ENCODE peak calls at places on chromosomes 1 and 21, in ten cellular contexts. C, A, H, E, D, N, F, Y, M and V are unnamed samples.

GRCh38 chr1:232012773-232013386 is 386.3 kb downstream of the DISC1 start:
- DNase-seq in C (no peak), A (peak), H (peak), E (no peak), D (peak), N (no peak), F (no peak), Y (no peak), M (peak), V (no peak)

GRCh38 chr1:38941527-38942019 is at the start of gene RHBDL2:
- DNase-seq in C (no peak), A (peak), H (no peak), E (peak), D (peak), N (peak), F (peak), Y (no peak), M (peak), V (no peak)

GRCh38 chr1:100006688-100007087 is 36.9 kb downstream of the SLC35A3 start:
- DNase-seq in C (no peak), A (no peak), H (no peak), E (no peak), D (no peak), N (no peak), F (no peak), Y (no peak), M (no peak), V (no peak)

GRCh38 chr1:25774921-25775774 is 24.8 kb upstream of the SELENON start:
- DNase-seq in C (no peak), A (no peak), H (peak), E (peak), D (no peak), N (no peak), F (no peak), Y (no peak), M (peak), V (peak)

GRCh38 chr1:156910309-156910782 is 10.1 kb upstream of the LRRC71 start:
- DNase-seq in C (peak), A (no peak), H (peak), E (peak), D (no peak), N (no peak), F (no peak), Y (no peak), M (peak), V (peak)

GRCh38 chr1:45395051-45395450 is 54.8 kb upstream of the MUTYH start:
- DNase-seq in C (no peak), A (no peak), H (no peak), E (no peak), D (peak), N (no peak), F (no peak), Y (no peak), M (no peak), V (no peak)

GRCh38 chr1:155003227-155003765 is 694 bp downstream of the ZBTB7B start:
- DNase-seq in C (peak), A (peak), H (no peak), E (peak), D (no peak), N (no peak), F (no peak), Y (no peak), M (peak), V (no peak)

GRCh38 chr1:63799324-63799723 is 25.5 kb downstream of the ROR1 start:
- DNase-seq in C (no peak), A (no peak), H (no peak), E (no peak), D (no peak), N (no peak), F (no peak), Y (no peak), M (no peak), V (no peak)

GRCh38 chr21:31446206-31446900 is 102.3 kb upstream of the TIAM1 start:
- DNase-seq in C (no peak), A (no peak), H (no peak), E (no peak), D (no peak), N (no peak), F (no peak), Y (no peak), M (no peak), V (no peak)

GRCh38 chr21:45640001-45640887 is 3.3 kb upstream of the PCBP3 start:
- DNase-seq in C (no peak), A (no peak), H (peak), E (no peak), D (no peak), N (no peak), F (no peak), Y (no peak), M (no peak), V (no peak)

GRCh38 chr1:203860396-203860951 is 925 bp upstream of the SNRPE start:
- DNase-seq in C (no peak), A (peak), H (no peak), E (no peak), D (peak), N (no peak), F (peak), Y (no peak), M (peak), V (no peak)

GRCh38 chr1:53732912-53733317 is 6.0 kb downstream of the GLIS1 start:
- DNase-seq in C (no peak), A (no peak), H (no peak), E (no peak), D (no peak), N (no peak), F (no peak), Y (peak), M (no peak), V (no peak)

GRCh38 chr1:21573971-21574458 is 64.8 kb downstream of the ALPL start:
- DNase-seq in C (peak), A (peak), H (peak), E (peak), D (peak), N (no peak), F (peak), Y (peak), M (peak), V (peak)

GRCh38 chr21:29496337-29496736 is 197.6 kb downstream of the BACH1 start:
- DNase-seq in C (no peak), A (no peak), H (no peak), E (no peak), D (no peak), N (no peak), F (no peak), Y (no peak), M (no peak), V (no peak)

GRCh38 chr1:173239058-173239457 is 31.9 kb upstream of the TNFSF4 start:
- DNase-seq in C (no peak), A (no peak), H (no peak), E (no peak), D (no peak), N (no peak), F (no peak), Y (no peak), M (no peak), V (no peak)

GRCh38 chr1:58035523-58035922 is 511.0 kb downstream of the OMA1 start:
- DNase-seq in C (peak), A (no peak), H (peak), E (no peak), D (peak), N (no peak), F (peak), Y (no peak), M (no peak), V (no peak)

GRCh38 chr1:45299981-45300668 is 26.6 kb upstream of the HPDL start:
- DNase-seq in C (peak), A (peak), H (peak), E (no peak), D (peak), N (no peak), F (peak), Y (peak), M (peak), V (peak)

GRCh38 chr1:227894831-227895451 is 52.8 kb downstream of the WNT9A start:
- DNase-seq in C (peak), A (no peak), H (no peak), E (peak), D (no peak), N (peak), F (no peak), Y (no peak), M (peak), V (no peak)

GRCh38 chr21:33386222-33386784 is 16.9 kb upstream of the IFNGR2 start:
- DNase-seq in C (peak), A (no peak), H (no peak), E (no peak), D (no peak), N (no peak), F (no peak), Y (no peak), M (no peak), V (no peak)
- TF ChIP-seq CTCF in C (no peak), A (no peak), H (no peak), E (no peak), D (peak), N (no peak), F (no peak), Y (peak), M (no peak), V (no peak)

GRCh38 chr1:5598824-5599395 is 393.3 kb downstream of the NPHP4 start:
- DNase-seq in C (no peak), A (no peak), H (no peak), E (no peak), D (no peak), N (no peak), F (no peak), Y (no peak), M (no peak), V (no peak)
- TF ChIP-seq CTCF in C (no peak), A (no peak), H (no peak), E (no peak), D (no peak), N (no peak), F (no peak), Y (no peak), M (no peak), V (no peak)

GRCh38 chr1:62006690-62007089 is 188.0 kb upstream of the L1TD1 start:
- DNase-seq in C (no peak), A (no peak), H (no peak), E (no peak), D (no peak), N (no peak), F (no peak), Y (no peak), M (no peak), V (no peak)

DNA sequence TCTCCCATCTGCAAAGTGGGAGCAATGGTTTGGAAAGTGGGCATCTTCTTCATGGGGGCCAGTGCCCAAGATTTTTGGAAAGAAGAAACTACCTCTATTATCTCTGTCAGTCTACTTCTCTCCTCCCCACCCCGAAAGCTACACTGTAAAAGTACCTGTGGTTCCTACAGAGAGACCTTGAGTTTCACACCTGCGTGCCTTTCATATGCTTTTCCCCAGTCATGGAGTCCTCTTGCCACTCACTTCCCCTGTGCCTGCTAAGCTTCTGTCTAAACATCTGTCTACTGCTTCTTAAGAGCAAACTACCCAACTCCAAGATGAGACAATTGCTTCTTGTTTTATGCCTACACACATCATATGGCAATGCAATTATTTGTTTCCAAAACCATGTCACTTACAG is 190.9 kb upstream of the L1TD1 start:
- DNase-seq in C (no peak), A (no peak), H (no peak), E (no peak), D (no peak), N (no peak), F (no peak), Y (no peak), M (no peak), V (no peak)
- TF ChIP-seq CTCF in C (no peak), A (no peak), H (no peak), E (no peak), D (no peak), N (no peak), F (no peak), Y (no peak), M (no peak), V (no peak)

GRCh38 chr1:22658385-22659163 is 5.5 kb downstream of the C1QB start:
- DNase-seq in C (no peak), A (no peak), H (no peak), E (no peak), D (no peak), N (no peak), F (no peak), Y (no peak), M (no peak), V (no peak)
- TF ChIP-seq CTCF in C (peak), A (no peak), H (no peak), E (no peak), D (no peak), N (no peak), F (no peak), Y (peak), M (no peak), V (peak)

DNA sequence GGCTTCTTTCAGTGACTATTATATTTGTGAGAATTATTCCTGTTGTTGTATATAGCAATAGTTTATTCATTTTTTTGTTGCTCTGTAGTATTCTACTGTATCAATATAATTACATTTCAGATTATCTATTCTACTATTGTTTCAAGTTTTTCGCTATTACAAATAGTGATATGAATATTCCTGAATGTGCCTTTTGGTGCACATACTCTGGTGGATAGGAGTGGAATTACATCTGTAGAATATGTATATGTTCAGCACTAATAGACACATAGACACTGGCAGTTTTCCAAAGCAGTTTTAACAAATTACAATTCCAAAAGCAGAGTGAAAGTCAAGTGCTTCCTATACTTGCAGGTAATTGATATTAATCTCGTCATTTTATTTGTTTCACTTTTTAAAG is 696.2 kb upstream of the PRMT6 start:
- DNase-seq in C (no peak), A (no peak), H (no peak), E (no peak), D (peak), N (no peak), F (no peak), Y (no peak), M (no peak), V (no peak)
- TF ChIP-seq CTCF in C (peak), A (no peak), H (peak), E (no peak), D (peak), N (no peak), F (peak), Y (no peak), M (no peak), V (peak)

DNA sequence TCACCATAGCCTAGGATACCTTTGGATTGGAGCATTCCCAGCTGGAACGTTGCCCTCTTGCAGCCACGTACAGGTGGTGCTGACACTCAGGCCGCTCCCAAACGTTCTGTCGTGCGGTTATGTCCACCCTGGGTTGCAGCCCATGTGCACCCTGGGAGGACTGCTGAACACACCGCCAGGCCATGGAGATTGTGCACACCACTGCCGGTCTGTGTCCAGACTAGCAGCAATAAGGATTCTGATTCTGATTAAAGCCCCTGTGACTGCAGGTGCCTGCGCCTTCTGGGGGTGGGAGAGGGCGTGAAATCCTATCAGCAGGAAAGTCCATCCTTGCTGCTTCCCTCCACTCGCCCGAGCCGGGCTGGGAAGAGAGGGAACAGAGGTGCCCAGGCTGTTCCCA is 41.0 kb downstream of the BACE2 start:
- DNase-seq in C (no peak), A (no peak), H (no peak), E (no peak), D (no peak), N (no peak), F (no peak), Y (no peak), M (no peak), V (no peak)
- TF ChIP-seq CTCF in C (no peak), A (no peak), H (no peak), E (no peak), D (no peak), N (no peak), F (no peak), Y (no peak), M (no peak), V (no peak)

GRCh38 chr1:167439301-167439988 is 78.9 kb downstream of the CD247 start:
- DNase-seq in C (peak), A (no peak), H (peak), E (no peak), D (peak), N (peak), F (peak), Y (no peak), M (no peak), V (peak)
- TF ChIP-seq CTCF in C (no peak), A (peak), H (no peak), E (no peak), D (peak), N (no peak), F (peak), Y (peak), M (no peak), V (no peak)